ENCODE peak calls at places on chromosomes 4 and X, in ten cellular contexts. One of them, this sample, is unnamed.

GRCh38 chrX:110180176-110180927 is 137.5 kb downstream of the AMMECR1 start:
- DNase-seq in NK-92 treated with Interleukin-12 subunit alpha and Interleukin-12 subunit beta, amount 100 ng/mL, for 24 hours: no peak
- DNase-seq in stimulated activated CD4-positive, alpha-beta T cell treated with anti-CD3 and anti-CD28 coated beads, Interleukin-4, amount 100 ng/mL, for 24 hours: no peak
- DNase-seq in esophagus squamous epithelium: no peak
- DNase-seq in caudate nucleus: no peak
- DNase-seq in HTR-8/SVneo: no peak
- DNase-seq in GM19239: no peak
- DNase-seq in activated CD8-positive, alpha-beta memory T cell treated with anti-CD3 and anti-CD28 coated beads for 4 hours: no peak
- DNase-seq in neuronal stem cell: no peak
- DNase-seq in ureter: no peak
- DNase-seq in this sample: no peak

GRCh38 chrX:132125906-132126305 is 1.9 kb downstream of the FRMD7 start:
- DNase-seq in NK-92 treated with Interleukin-12 subunit alpha and Interleukin-12 subunit beta, amount 100 ng/mL, for 24 hours: no peak
- DNase-seq in stimulated activated CD4-positive, alpha-beta T cell treated with anti-CD3 and anti-CD28 coated beads, Interleukin-4, amount 100 ng/mL, for 24 hours: no peak
- DNase-seq in esophagus squamous epithelium: no peak
- DNase-seq in caudate nucleus: no peak
- DNase-seq in HTR-8/SVneo: no peak
- DNase-seq in GM19239: no peak
- DNase-seq in activated CD8-positive, alpha-beta memory T cell treated with anti-CD3 and anti-CD28 coated beads for 4 hours: no peak
- DNase-seq in neuronal stem cell: no peak
- DNase-seq in ureter: no peak
- DNase-seq in this sample: no peak

GRCh38 chr4:8616831-8617230 is 24.3 kb downstream of the CPZ start:
- DNase-seq in NK-92 treated with Interleukin-12 subunit alpha and Interleukin-12 subunit beta, amount 100 ng/mL, for 24 hours: no peak
- DNase-seq in stimulated activated CD4-positive, alpha-beta T cell treated with anti-CD3 and anti-CD28 coated beads, Interleukin-4, amount 100 ng/mL, for 24 hours: no peak
- DNase-seq in esophagus squamous epithelium: no peak
- DNase-seq in caudate nucleus: no peak
- DNase-seq in HTR-8/SVneo: no peak
- DNase-seq in GM19239: no peak
- DNase-seq in activated CD8-positive, alpha-beta memory T cell treated with anti-CD3 and anti-CD28 coated beads for 4 hours: no peak
- DNase-seq in neuronal stem cell: no peak
- DNase-seq in ureter: no peak
- DNase-seq in this sample: no peak

GRCh38 chr4:141486375-141486997 is 149.9 kb upstream of the IL15 start:
- DNase-seq in NK-92 treated with Interleukin-12 subunit alpha and Interleukin-12 subunit beta, amount 100 ng/mL, for 24 hours: no peak
- DNase-seq in stimulated activated CD4-positive, alpha-beta T cell treated with anti-CD3 and anti-CD28 coated beads, Interleukin-4, amount 100 ng/mL, for 24 hours: no peak
- DNase-seq in esophagus squamous epithelium: no peak
- DNase-seq in caudate nucleus: no peak
- DNase-seq in HTR-8/SVneo: peak
- DNase-seq in GM19239: no peak
- DNase-seq in activated CD8-positive, alpha-beta memory T cell treated with anti-CD3 and anti-CD28 coated beads for 4 hours: no peak
- DNase-seq in neuronal stem cell: no peak
- DNase-seq in ureter: no peak
- DNase-seq in this sample: no peak

GRCh38 chrX:78104447-78105176 is 564 bp downstream of the PGK1 start:
- DNase-seq in NK-92 treated with Interleukin-12 subunit alpha and Interleukin-12 subunit beta, amount 100 ng/mL, for 24 hours: peak
- DNase-seq in stimulated activated CD4-positive, alpha-beta T cell treated with anti-CD3 and anti-CD28 coated beads, Interleukin-4, amount 100 ng/mL, for 24 hours: peak
- DNase-seq in esophagus squamous epithelium: no peak
- DNase-seq in caudate nucleus: peak
- DNase-seq in HTR-8/SVneo: peak
- DNase-seq in GM19239: no peak
- DNase-seq in activated CD8-positive, alpha-beta memory T cell treated with anti-CD3 and anti-CD28 coated beads for 4 hours: no peak
- DNase-seq in neuronal stem cell: no peak
- DNase-seq in ureter: peak
- DNase-seq in this sample: peak

GRCh38 chrX:13091111-13091765 is 46.8 kb upstream of the FAM9C start:
- DNase-seq in NK-92 treated with Interleukin-12 subunit alpha and Interleukin-12 subunit beta, amount 100 ng/mL, for 24 hours: peak
- DNase-seq in stimulated activated CD4-positive, alpha-beta T cell treated with anti-CD3 and anti-CD28 coated beads, Interleukin-4, amount 100 ng/mL, for 24 hours: no peak
- DNase-seq in esophagus squamous epithelium: no peak
- DNase-seq in caudate nucleus: no peak
- DNase-seq in HTR-8/SVneo: no peak
- DNase-seq in GM19239: no peak
- DNase-seq in activated CD8-positive, alpha-beta memory T cell treated with anti-CD3 and anti-CD28 coated beads for 4 hours: no peak
- DNase-seq in neuronal stem cell: no peak
- DNase-seq in ureter: no peak
- DNase-seq in this sample: peak

GRCh38 chrX:72258174-72258573 is 18.9 kb downstream of the RPS4X start:
- DNase-seq in NK-92 treated with Interleukin-12 subunit alpha and Interleukin-12 subunit beta, amount 100 ng/mL, for 24 hours: no peak
- DNase-seq in stimulated activated CD4-positive, alpha-beta T cell treated with anti-CD3 and anti-CD28 coated beads, Interleukin-4, amount 100 ng/mL, for 24 hours: no peak
- DNase-seq in esophagus squamous epithelium: no peak
- DNase-seq in caudate nucleus: no peak
- DNase-seq in HTR-8/SVneo: no peak
- DNase-seq in GM19239: no peak
- DNase-seq in activated CD8-positive, alpha-beta memory T cell treated with anti-CD3 and anti-CD28 coated beads for 4 hours: no peak
- DNase-seq in neuronal stem cell: no peak
- DNase-seq in ureter: no peak
- DNase-seq in this sample: no peak

GRCh38 chrX:19342331-19342906 is 1.3 kb upstream of the PDHA1 start:
- DNase-seq in NK-92 treated with Interleukin-12 subunit alpha and Interleukin-12 subunit beta, amount 100 ng/mL, for 24 hours: no peak
- DNase-seq in stimulated activated CD4-positive, alpha-beta T cell treated with anti-CD3 and anti-CD28 coated beads, Interleukin-4, amount 100 ng/mL, for 24 hours: no peak
- DNase-seq in esophagus squamous epithelium: no peak
- DNase-seq in caudate nucleus: no peak
- DNase-seq in HTR-8/SVneo: no peak
- DNase-seq in GM19239: no peak
- DNase-seq in activated CD8-positive, alpha-beta memory T cell treated with anti-CD3 and anti-CD28 coated beads for 4 hours: no peak
- DNase-seq in neuronal stem cell: no peak
- DNase-seq in ureter: no peak
- DNase-seq in this sample: no peak

GRCh38 chr4:93722446-93722845 is 106.1 kb upstream of the ATOH1 start:
- DNase-seq in NK-92 treated with Interleukin-12 subunit alpha and Interleukin-12 subunit beta, amount 100 ng/mL, for 24 hours: no peak
- DNase-seq in stimulated activated CD4-positive, alpha-beta T cell treated with anti-CD3 and anti-CD28 coated beads, Interleukin-4, amount 100 ng/mL, for 24 hours: no peak
- DNase-seq in esophagus squamous epithelium: no peak
- DNase-seq in caudate nucleus: no peak
- DNase-seq in HTR-8/SVneo: no peak
- DNase-seq in GM19239: no peak
- DNase-seq in activated CD8-positive, alpha-beta memory T cell treated with anti-CD3 and anti-CD28 coated beads for 4 hours: no peak
- DNase-seq in neuronal stem cell: no peak
- DNase-seq in ureter: no peak
- DNase-seq in this sample: no peak

GRCh38 chr4:1492636-1493539 is 86.6 kb upstream of the NKX1-1 start:
- DNase-seq in NK-92 treated with Interleukin-12 subunit alpha and Interleukin-12 subunit beta, amount 100 ng/mL, for 24 hours: no peak
- DNase-seq in stimulated activated CD4-positive, alpha-beta T cell treated with anti-CD3 and anti-CD28 coated beads, Interleukin-4, amount 100 ng/mL, for 24 hours: no peak
- DNase-seq in esophagus squamous epithelium: no peak
- DNase-seq in caudate nucleus: no peak
- DNase-seq in HTR-8/SVneo: no peak
- DNase-seq in GM19239: no peak
- DNase-seq in activated CD8-positive, alpha-beta memory T cell treated with anti-CD3 and anti-CD28 coated beads for 4 hours: no peak
- DNase-seq in neuronal stem cell: no peak
- DNase-seq in ureter: no peak
- DNase-seq in this sample: no peak

GRCh38 chr4:107931775-107932321 is 499 bp downstream of the CYP2U1 start:
- DNase-seq in NK-92 treated with Interleukin-12 subunit alpha and Interleukin-12 subunit beta, amount 100 ng/mL, for 24 hours: peak
- DNase-seq in stimulated activated CD4-positive, alpha-beta T cell treated with anti-CD3 and anti-CD28 coated beads, Interleukin-4, amount 100 ng/mL, for 24 hours: peak
- DNase-seq in esophagus squamous epithelium: peak
- DNase-seq in caudate nucleus: peak
- DNase-seq in HTR-8/SVneo: no peak
- DNase-seq in GM19239: no peak
- DNase-seq in activated CD8-positive, alpha-beta memory T cell treated with anti-CD3 and anti-CD28 coated beads for 4 hours: peak
- DNase-seq in neuronal stem cell: no peak
- DNase-seq in ureter: peak
- DNase-seq in this sample: no peak

GRCh38 chr4:89411539-89411938 is 103.9 kb upstream of the GPRIN3 start:
- DNase-seq in NK-92 treated with Interleukin-12 subunit alpha and Interleukin-12 subunit beta, amount 100 ng/mL, for 24 hours: no peak
- DNase-seq in stimulated activated CD4-positive, alpha-beta T cell treated with anti-CD3 and anti-CD28 coated beads, Interleukin-4, amount 100 ng/mL, for 24 hours: no peak
- DNase-seq in esophagus squamous epithelium: no peak
- DNase-seq in caudate nucleus: no peak
- DNase-seq in HTR-8/SVneo: no peak
- DNase-seq in GM19239: no peak
- DNase-seq in activated CD8-positive, alpha-beta memory T cell treated with anti-CD3 and anti-CD28 coated beads for 4 hours: no peak
- DNase-seq in neuronal stem cell: no peak
- DNase-seq in ureter: no peak
- DNase-seq in this sample: no peak

GRCh38 chrX:102860235-102860634 is 76.8 kb upstream of the RAB40AL start:
- DNase-seq in NK-92 treated with Interleukin-12 subunit alpha and Interleukin-12 subunit beta, amount 100 ng/mL, for 24 hours: no peak
- DNase-seq in stimulated activated CD4-positive, alpha-beta T cell treated with anti-CD3 and anti-CD28 coated beads, Interleukin-4, amount 100 ng/mL, for 24 hours: no peak
- DNase-seq in esophagus squamous epithelium: no peak
- DNase-seq in caudate nucleus: no peak
- DNase-seq in HTR-8/SVneo: no peak
- DNase-seq in GM19239: no peak
- DNase-seq in activated CD8-positive, alpha-beta memory T cell treated with anti-CD3 and anti-CD28 coated beads for 4 hours: no peak
- DNase-seq in neuronal stem cell: no peak
- DNase-seq in ureter: no peak
- DNase-seq in this sample: no peak

GRCh38 chr4:183966371-183966770 is 61.3 kb downstream of the STOX2 start:
- DNase-seq in NK-92 treated with Interleukin-12 subunit alpha and Interleukin-12 subunit beta, amount 100 ng/mL, for 24 hours: peak
- DNase-seq in stimulated activated CD4-positive, alpha-beta T cell treated with anti-CD3 and anti-CD28 coated beads, Interleukin-4, amount 100 ng/mL, for 24 hours: no peak
- DNase-seq in esophagus squamous epithelium: no peak
- DNase-seq in caudate nucleus: no peak
- DNase-seq in HTR-8/SVneo: peak
- DNase-seq in GM19239: no peak
- DNase-seq in activated CD8-positive, alpha-beta memory T cell treated with anti-CD3 and anti-CD28 coated beads for 4 hours: no peak
- DNase-seq in neuronal stem cell: no peak
- DNase-seq in ureter: no peak
- DNase-seq in this sample: no peak

GRCh38 chr4:39410415-39410814 is 3.7 kb downstream of the KLB start:
- DNase-seq in NK-92 treated with Interleukin-12 subunit alpha and Interleukin-12 subunit beta, amount 100 ng/mL, for 24 hours: no peak
- DNase-seq in stimulated activated CD4-positive, alpha-beta T cell treated with anti-CD3 and anti-CD28 coated beads, Interleukin-4, amount 100 ng/mL, for 24 hours: no peak
- DNase-seq in esophagus squamous epithelium: no peak
- DNase-seq in caudate nucleus: no peak
- DNase-seq in HTR-8/SVneo: peak
- DNase-seq in GM19239: no peak
- DNase-seq in activated CD8-positive, alpha-beta memory T cell treated with anti-CD3 and anti-CD28 coated beads for 4 hours: no peak
- DNase-seq in neuronal stem cell: no peak
- DNase-seq in ureter: peak
- DNase-seq in this sample: peak